ENCODE peak calls at places on chromosome 7, in six cellular contexts. X, B, M, G, W and Z are unnamed samples.
A peak's percentile ranks its signal among the peaks of the same experiment; 100 is the strongest.

GRCh38 chr7:91089382-91089963 is 174.8 kb upstream of the FZD1 start:
- DNase-seq in X (peak; percentile 8), B (peak; percentile 8), M (no peak), G (peak; percentile 59), W (peak; percentile 17), Z (no peak)

GRCh38 chr7:7761340-7761973 is 43.0 kb upstream of the RPA3 start:
- DNase-seq in X (no peak), B (no peak), M (no peak), G (peak; percentile 78), W (peak; percentile 24), Z (no peak)

GRCh38 chr7:122337011-122337410 is 32.5 kb upstream of the FEZF1 start:
- DNase-seq in X (no peak), B (no peak), M (no peak), G (no peak), W (no peak), Z (no peak)

GRCh38 chr7:42960762-42961161 is 28.6 kb downstream of the MRPL32 start:
- DNase-seq in X (no peak), B (no peak), M (no peak), G (no peak), W (peak; percentile 11), Z (no peak)

GRCh38 chr7:4837041-4837813 is 24.6 kb downstream of the PAPOLB start:
- DNase-seq in X (no peak), B (no peak), M (peak; percentile 52), G (no peak), W (no peak), Z (no peak)

GRCh38 chr7:37450035-37450434 is 1.4 kb upstream of the ELMO1 start:
- DNase-seq in X (no peak), B (no peak), M (no peak), G (no peak), W (no peak), Z (no peak)

GRCh38 chr7:44867073-44867990 is 18.0 kb downstream of the PURB start:
- DNase-seq in X (peak; percentile 44), B (no peak), M (peak; percentile 78), G (peak; percentile 89), W (no peak), Z (no peak)

GRCh38 chr7:28939367-28939766 is 18.8 kb downstream of the TRIL start:
- DNase-seq in X (no peak), B (no peak), M (no peak), G (no peak), W (no peak), Z (no peak)

GRCh38 chr7:135994466-135995205 is 17.5 kb upstream of the MTPN start:
- DNase-seq in X (peak; percentile 8), B (no peak), M (no peak), G (peak; percentile 57), W (no peak), Z (no peak)

GRCh38 chr7:3922175-3922635 is 621.2 kb downstream of the SDK1 start:
- DNase-seq in X (peak; percentile 7), B (peak; percentile 23), M (no peak), G (peak; percentile 94), W (no peak), Z (no peak)

GRCh38 chr7:19139706-19140327 is 5.4 kb downstream of the FERD3L start:
- DNase-seq in X (no peak), B (no peak), M (no peak), G (no peak), W (no peak), Z (no peak)

GRCh38 chr7:149558149-149558861 is 60.7 kb upstream of the ZNF746 start:
- DNase-seq in X (no peak), B (no peak), M (no peak), G (peak; percentile 67), W (no peak), Z (no peak)

GRCh38 chr7:97018775-97019535 is 5.7 kb downstream of the DLX5 start:
- DNase-seq in X (no peak), B (no peak), M (no peak), G (no peak), W (no peak), Z (no peak)

GRCh38 chr7:75920431-75921161 is 5.6 kb downstream of the POR start:
- DNase-seq in X (peak; percentile 52), B (no peak), M (no peak), G (no peak), W (no peak), Z (no peak)

GRCh38 chr7:72152171-72153131 is 259.7 kb downstream of the CALN1 start:
- DNase-seq in X (no peak), B (no peak), M (no peak), G (no peak), W (no peak), Z (no peak)

GRCh38 chr7:93148135-93148534 is at the start of gene SAMD9L:
- DNase-seq in X (no peak), B (no peak), M (no peak), G (peak; percentile 24), W (peak; percentile 42), Z (no peak)

GRCh38 chr7:73829921-73830617 is 727 bp upstream of the CLDN4 start:
- DNase-seq in X (no peak), B (no peak), M (no peak), G (no peak), W (no peak), Z (no peak)
- TF ChIP-seq CTCF in X (no peak), B (no peak), M (no peak), G (no peak), W (no peak), Z (no peak)

DNA sequence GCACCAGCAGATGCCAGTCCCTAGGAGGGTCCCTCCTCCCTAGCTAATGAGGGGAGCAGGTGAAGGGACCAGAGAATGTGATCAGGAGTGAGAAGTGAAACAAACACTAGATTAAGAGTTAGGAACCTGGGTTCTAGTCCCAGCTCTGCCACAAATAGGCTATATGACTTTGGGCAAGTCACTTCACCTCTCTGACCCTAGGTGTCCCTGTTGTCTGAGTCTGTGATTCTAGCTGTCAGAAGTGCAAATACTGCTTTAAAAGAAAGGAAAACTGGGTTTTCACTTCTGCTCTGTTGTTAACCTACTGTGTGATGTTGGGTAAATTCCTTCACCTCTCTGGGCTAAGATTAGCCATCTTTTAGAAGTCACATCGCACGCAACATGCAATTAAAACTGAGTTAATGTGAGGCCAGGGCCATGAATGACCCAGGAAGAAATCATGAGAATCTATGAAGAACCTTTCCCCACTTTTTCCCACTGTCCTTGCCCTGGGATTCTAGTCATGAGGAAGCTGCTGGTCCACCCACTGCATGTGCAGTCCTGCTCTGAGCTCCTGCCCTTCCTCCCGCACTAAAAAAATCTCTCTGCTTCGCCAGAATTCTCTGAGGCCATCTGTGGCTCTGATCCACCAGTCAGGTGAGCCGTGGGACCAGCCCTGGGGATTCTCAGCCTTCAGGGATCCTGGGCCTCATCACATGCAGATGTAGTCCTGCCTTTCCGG is 181.8 kb downstream of the PLXNA4 start:
- DNase-seq in X (peak; percentile 51), B (no peak), M (no peak), G (no peak), W (no peak), Z (no peak)
- TF ChIP-seq CTCF in X (peak; percentile 67), B (no peak), M (no peak), G (no peak), W (no peak), Z (peak; percentile 36)

GRCh38 chr7:130091999-130092398 is 21.7 kb downstream of the KLHDC10 start:
- DNase-seq in X (no peak), B (no peak), M (no peak), G (no peak), W (no peak), Z (no peak)

GRCh38 chr7:130092598-130092997 is 22.3 kb downstream of the KLHDC10 start:
- DNase-seq in X (no peak), B (no peak), M (no peak), G (no peak), W (peak; percentile 20), Z (no peak)

GRCh38 chr7:130095812-130096211 is 25.5 kb downstream of the KLHDC10 start:
- DNase-seq in X (no peak), B (no peak), M (no peak), G (no peak), W (no peak), Z (no peak)

GRCh38 chr7:130099331-130099730 is 29.0 kb downstream of the KLHDC10 start:
- DNase-seq in X (no peak), B (no peak), M (no peak), G (no peak), W (no peak), Z (no peak)

DNA sequence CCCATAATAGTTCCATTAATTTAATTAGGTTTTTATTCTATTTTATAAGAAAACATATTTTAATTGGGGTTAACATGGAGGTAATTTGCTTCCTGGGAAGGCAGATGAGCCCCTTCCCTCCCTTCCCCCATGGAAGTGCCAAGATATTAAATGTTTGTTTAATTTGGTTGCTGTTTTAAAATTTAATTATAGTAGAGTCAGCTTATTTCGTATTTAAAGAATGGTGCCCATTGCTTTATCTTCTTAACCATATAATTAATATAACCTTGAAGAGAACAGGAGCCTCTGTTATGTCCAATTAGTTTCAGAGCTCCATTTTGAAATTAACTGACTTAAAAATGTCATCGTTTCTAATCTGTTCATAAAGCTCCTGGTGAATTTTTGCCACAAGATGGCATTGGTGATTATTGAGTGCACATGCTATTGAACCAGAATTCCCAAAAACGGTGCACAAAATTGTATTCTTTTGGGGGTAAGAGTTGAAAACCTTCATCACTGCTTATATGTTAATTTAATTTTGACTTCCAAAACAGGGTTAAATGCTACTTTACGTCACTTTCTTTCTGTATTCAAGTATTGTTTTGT is 26.0 kb downstream of the KLHDC10 start:
- DNase-seq in X (no peak), B (no peak), M (no peak), G (peak; percentile 15), W (no peak), Z (no peak)
- TF ChIP-seq CTCF in X (no peak), B (no peak), M (no peak), G (peak; percentile 42), W (no peak), Z (peak; percentile 49)

GRCh38 chr7:158238616-158239289 is 348.9 kb downstream of the PTPRN2 start:
- DNase-seq in X (no peak), B (no peak), M (no peak), G (no peak), W (peak; percentile 1), Z (no peak)

GRCh38 chr7:158235862-158236261 is 351.8 kb downstream of the PTPRN2 start:
- DNase-seq in X (no peak), B (no peak), M (no peak), G (no peak), W (no peak), Z (no peak)

GRCh38 chr7:158239290-158239981 is 348.2 kb downstream of the PTPRN2 start:
- DNase-seq in X (no peak), B (no peak), M (no peak), G (no peak), W (peak; percentile 3), Z (no peak)

GRCh38 chr7:158236400-158236799 is 351.2 kb downstream of the PTPRN2 start:
- DNase-seq in X (no peak), B (no peak), M (no peak), G (no peak), W (no peak), Z (no peak)

DNA sequence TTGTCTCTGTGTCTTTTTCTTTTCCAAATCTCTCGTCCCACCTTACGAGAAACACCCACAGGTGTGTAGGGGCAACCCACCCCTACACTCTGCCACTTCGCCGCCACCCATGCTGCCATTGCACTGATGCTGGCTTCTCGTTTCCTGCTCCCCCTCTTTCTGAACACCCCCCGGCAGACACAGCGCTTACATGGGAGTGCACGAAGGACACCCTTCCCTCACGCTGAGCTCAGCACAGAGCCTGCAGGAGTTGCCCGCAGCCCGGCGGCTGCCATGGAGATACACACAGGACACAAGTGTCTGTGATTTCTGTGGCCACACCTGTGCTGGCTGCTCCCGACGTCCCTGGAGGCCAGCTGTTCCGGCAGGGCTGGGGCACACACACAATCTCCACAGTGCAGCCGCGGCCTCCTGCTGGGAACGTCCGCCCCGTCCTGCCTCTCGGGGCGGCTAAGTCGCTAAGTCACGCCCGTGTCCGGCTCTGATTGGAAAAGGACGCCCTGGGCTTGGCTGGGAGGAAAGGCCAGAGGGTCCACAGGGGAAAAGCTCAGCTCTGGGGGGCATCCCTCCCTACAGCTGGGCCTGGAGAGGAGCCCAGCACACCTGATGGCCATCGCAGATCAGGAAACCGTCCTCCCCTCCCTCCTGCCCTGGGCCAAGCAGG is 349.8 kb downstream of the PTPRN2 start:
- DNase-seq in X (no peak), B (no peak), M (no peak), G (no peak), W (no peak), Z (no peak)
- TF ChIP-seq CTCF in X (no peak), B (no peak), M (no peak), G (no peak), W (no peak), Z (no peak)